ENCODE peak calls at places on chromosome 9, in ten cellular contexts. S is stimulated activated effector memory CD8-positive, alpha-beta T cell treated with anti-CD3 and anti-CD28 coated beads, Interleukin-12 subunit alpha, Interleukin-12 subunit beta, amount 100 ng/mL, for 72 hours; B is CD4-positive, alpha-beta memory T cell; Z is sciatic nerve; R is endothelial cell; X is A549; L is right atrium auricular region; O is choroid plexus epithelial cell; H is ovary; J is WERI-Rb-1. I is an unnamed sample.

GRCh38 chr9:130980526-130980925 is 28.4 kb upstream of the LAMC3 start:
- DNase-seq in S (no peak), B (no peak), Z (no peak), R (no peak), X (no peak), L (no peak), O (no peak), H (no peak), J (no peak), I (no peak)

GRCh38 chr9:69044226-69045219 is 9.0 kb downstream of the FXN start:
- DNase-seq in S (no peak), B (no peak), Z (no peak), R (peak), X (no peak), L (no peak), O (peak), H (no peak), J (no peak), I (no peak)

GRCh38 chr9:77999231-77999631 is 32.4 kb downstream of the GNAQ start:
- DNase-seq in S (no peak), B (no peak), Z (no peak), R (no peak), X (no peak), L (no peak), O (peak), H (no peak), J (no peak), I (no peak)

GRCh38 chr9:4755026-4755609 is 14.1 kb upstream of the AK3 start:
- DNase-seq in S (no peak), B (no peak), Z (no peak), R (no peak), X (no peak), L (no peak), O (no peak), H (no peak), J (no peak), I (no peak)

GRCh38 chr9:107932036-107932435 is 442.5 kb upstream of the KLF4 start:
- DNase-seq in S (no peak), B (no peak), Z (no peak), R (no peak), X (no peak), L (no peak), O (peak), H (no peak), J (no peak), I (no peak)

GRCh38 chr9:116288658-116289057 is 135.1 kb downstream of the PAPPA start:
- DNase-seq in S (no peak), B (no peak), Z (no peak), R (no peak), X (peak), L (no peak), O (peak), H (no peak), J (no peak), I (no peak)

GRCh38 chr9:12859704-12860251 is 85.0 kb downstream of the LURAP1L start:
- DNase-seq in S (no peak), B (no peak), Z (no peak), R (no peak), X (peak), L (no peak), O (peak), H (no peak), J (no peak), I (no peak)

GRCh38 chr9:120668399-120668798 is 45.9 kb downstream of the MEGF9 start:
- DNase-seq in S (no peak), B (no peak), Z (no peak), R (no peak), X (no peak), L (no peak), O (no peak), H (no peak), J (no peak), I (no peak)

GRCh38 chr9:3732077-3733038 is 206.6 kb upstream of the RFX3 start:
- DNase-seq in S (peak), B (peak), Z (no peak), R (peak), X (peak), L (peak), O (peak), H (peak), J (peak), I (no peak)

GRCh38 chr9:122125891-122126331 is 32.8 kb upstream of the TTLL11 start:
- DNase-seq in S (no peak), B (no peak), Z (no peak), R (no peak), X (no peak), L (no peak), O (no peak), H (no peak), J (peak), I (no peak)

GRCh38 chr9:116589392-116590354 is 97.4 kb upstream of the TRIM32 start:
- DNase-seq in S (no peak), B (no peak), Z (no peak), R (peak), X (peak), L (no peak), O (peak), H (no peak), J (peak), I (no peak)

GRCh38 chr9:134688231-134688630 is 46.6 kb downstream of the COL5A1 start:
- DNase-seq in S (no peak), B (no peak), Z (no peak), R (no peak), X (no peak), L (no peak), O (no peak), H (no peak), J (no peak), I (no peak)

GRCh38 chr9:127578627-127578951 is 33.5 kb upstream of the STXBP1 start:
- DNase-seq in S (no peak), B (no peak), Z (no peak), R (no peak), X (no peak), L (no peak), O (no peak), H (no peak), J (no peak), I (no peak)

GRCh38 chr9:110015759-110016158 is 192.2 kb downstream of the C9orf152 start:
- DNase-seq in S (no peak), B (no peak), Z (no peak), R (no peak), X (peak), L (no peak), O (peak), H (no peak), J (no peak), I (no peak)

GRCh38 chr9:137237759-137238726 is 3.0 kb upstream of the TUBB4B start:
- DNase-seq in S (no peak), B (no peak), Z (no peak), R (no peak), X (no peak), L (no peak), O (no peak), H (no peak), J (no peak), I (no peak)

GRCh38 chr9:107684224-107684623 is 194.7 kb upstream of the KLF4 start:
- DNase-seq in S (no peak), B (no peak), Z (no peak), R (no peak), X (no peak), L (no peak), O (peak), H (no peak), J (no peak), I (no peak)

GRCh38 chr9:19416143-19416542 is 7.3 kb downstream of the ACER2 start:
- DNase-seq in S (no peak), B (no peak), Z (no peak), R (no peak), X (no peak), L (no peak), O (peak), H (no peak), J (no peak), I (no peak)

GRCh38 chr9:93085676-93086075 is 10.3 kb upstream of the CARD19 start:
- DNase-seq in S (no peak), B (no peak), Z (peak), R (no peak), X (no peak), L (no peak), O (no peak), H (no peak), J (no peak), I (no peak)

GRCh38 chr9:109968702-109969450 is 188.9 kb downstream of the PALM2AKAP2 start:
- DNase-seq in S (no peak), B (no peak), Z (no peak), R (peak), X (no peak), L (no peak), O (peak), H (no peak), J (peak), I (no peak)

GRCh38 chr9:113454914-113455761 is 8.4 kb upstream of the RGS3 start:
- DNase-seq in S (no peak), B (no peak), Z (no peak), R (no peak), X (no peak), L (peak), O (peak), H (peak), J (no peak), I (no peak)

GRCh38 chr9:105416840-105417239 is 31.0 kb upstream of the FSD1L start:
- DNase-seq in S (no peak), B (no peak), Z (no peak), R (no peak), X (no peak), L (no peak), O (no peak), H (no peak), J (no peak), I (no peak)

GRCh38 chr9:97528529-97529230 is 27.2 kb downstream of the TMOD1 start:
- DNase-seq in S (no peak), B (no peak), Z (no peak), R (no peak), X (no peak), L (no peak), O (no peak), H (no peak), J (no peak), I (no peak)

GRCh38 chr9:13962006-13962405 is 351.9 kb downstream of the NFIB start:
- DNase-seq in S (no peak), B (no peak), Z (no peak), R (no peak), X (no peak), L (no peak), O (no peak), H (no peak), J (no peak), I (no peak)

GRCh38 chr9:132082188-132082587 is 2.5 kb upstream of the MED27 start:
- DNase-seq in S (no peak), B (no peak), Z (no peak), R (no peak), X (no peak), L (no peak), O (no peak), H (no peak), J (no peak), I (no peak)

GRCh38 chr9:13278368-13279246 is 885 bp downstream of the MPDZ start:
- DNase-seq in S (no peak), B (no peak), Z (peak), R (peak), X (peak), L (peak), O (peak), H (peak), J (peak), I (no peak)

GRCh38 chr9:133342570-133342969 is 5.4 kb downstream of the MED22 start:
- DNase-seq in S (no peak), B (no peak), Z (no peak), R (peak), X (no peak), L (no peak), O (no peak), H (no peak), J (peak), I (no peak)

GRCh38 chr9:130526854-130527650 is 52.3 kb upstream of the FUBP3 start:
- DNase-seq in S (no peak), B (no peak), Z (no peak), R (no peak), X (no peak), L (no peak), O (no peak), H (no peak), J (no peak), I (no peak)

GRCh38 chr9:111803924-111804323 is 9.2 kb upstream of the SHOC1 start:
- DNase-seq in S (no peak), B (no peak), Z (no peak), R (no peak), X (no peak), L (no peak), O (no peak), H (no peak), J (no peak), I (no peak)

GRCh38 chr9:98750396-98751060 is 41.8 kb upstream of the GABBR2 start:
- DNase-seq in S (no peak), B (no peak), Z (no peak), R (no peak), X (no peak), L (no peak), O (peak), H (no peak), J (no peak), I (no peak)

I was measured in T-helper 1 cell.